ENCODE peak calls at places on chromosomes 3 and 15, in nine cellular contexts. U is GM06990, E is PC-3, I is GM23338, Y is right lobe of liver, Q is H7, Z is endodermal cell, M is right cardiac atrium, W is IMR-90. G is an unnamed sample.

GRCh38 chr15:70269331-70269911 is 171.7 kb upstream of the TLE3 start:
- DNase-seq in U (no peak), E (no peak), I (no peak), Y (no peak), Q (no peak), Z (no peak), M (no peak), W (no peak), G (no peak)

GRCh38 chr15:98955980-98956723 is 51.4 kb downstream of the PGPEP1L start:
- DNase-seq in U (no peak), E (no peak), I (no peak), Y (no peak), Q (no peak), Z (no peak), M (no peak), W (no peak), G (no peak)

GRCh38 chr3:11568503-11569155 is 75.1 kb downstream of the VGLL4 start:
- DNase-seq in U (no peak), E (peak; percentile 93), I (no peak), Y (peak; percentile 62), Q (peak; percentile 61), Z (no peak), M (peak; percentile 85), W (peak; percentile 93), G (no peak)

GRCh38 chr15:66715181-66715624 is 13.2 kb downstream of the SMAD6 start:
- DNase-seq in U (no peak), E (no peak), I (no peak), Y (no peak), Q (no peak), Z (no peak), M (no peak), W (no peak), G (no peak)

GRCh38 chr3:46408853-46409252 is 1.8 kb downstream of the CCRL2 start:
- DNase-seq in U (no peak), E (no peak), I (peak; percentile 42), Y (no peak), Q (peak; percentile 52), Z (no peak), M (no peak), W (no peak), G (no peak)

GRCh38 chr3:108011616-108012015 is 79.2 kb downstream of the CD47 start:
- DNase-seq in U (no peak), E (no peak), I (no peak), Y (no peak), Q (no peak), Z (no peak), M (no peak), W (no peak), G (peak; percentile 71)

GRCh38 chr3:119716998-119717397 is 14.2 kb downstream of the CFAP91 start:
- DNase-seq in U (no peak), E (no peak), I (no peak), Y (peak; percentile 68), Q (no peak), Z (no peak), M (no peak), W (no peak), G (no peak)

GRCh38 chr3:60160792-60161175 is 1090.5 kb downstream of the FHIT start:
- DNase-seq in U (no peak), E (no peak), I (no peak), Y (no peak), Q (no peak), Z (no peak), M (no peak), W (no peak), G (no peak)

DNA sequence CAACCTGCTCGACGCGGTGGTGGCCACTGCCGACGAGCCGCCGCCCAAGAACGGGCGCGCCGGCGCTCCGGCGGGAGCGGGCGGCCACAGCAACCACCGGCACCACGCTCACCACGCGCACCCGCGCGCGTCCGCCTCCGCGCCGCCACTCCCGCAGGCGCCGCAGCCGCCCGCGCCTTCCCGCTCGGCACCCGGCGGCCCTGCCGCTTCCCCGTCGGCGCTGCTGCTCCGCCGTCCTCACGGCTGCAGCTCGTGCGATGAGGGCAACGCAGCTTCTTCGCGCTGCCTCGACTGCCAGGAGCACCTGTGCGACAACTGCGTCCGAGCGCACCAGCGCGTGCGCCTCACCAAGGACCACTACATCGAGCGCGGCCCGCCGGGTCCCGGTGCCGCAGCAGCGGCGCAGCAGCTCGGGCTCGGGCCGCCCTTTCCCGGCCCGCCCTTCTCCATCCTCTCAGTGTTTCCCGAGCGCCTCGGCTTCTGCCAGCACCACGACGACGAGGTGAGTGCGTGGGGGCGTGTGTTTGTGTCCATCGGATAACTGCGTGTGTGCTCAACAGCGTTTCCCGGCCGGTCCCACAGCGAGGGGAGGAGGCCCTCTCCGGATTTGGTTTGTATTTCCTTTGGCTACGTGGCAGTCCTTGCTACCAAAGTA is 761 bp downstream of the TRIM71 start:
- DNase-seq in U (peak; percentile 23), E (no peak), I (no peak), Y (no peak), Q (no peak), Z (peak; percentile 60), M (no peak), W (no peak), G (no peak)
- H3K27me3 ChIP-seq in U (peaks cover 4% of the 10 kb centered on the region), E (no peaks in the 10 kb centered on the region), I (no peaks in the 10 kb centered on the region), Y (peaks cover 6% of the 10 kb centered on the region), Q (no peaks in the 10 kb centered on the region), Z (no peaks in the 10 kb centered on the region), M (no peaks in the 10 kb centered on the region), W (peaks cover 81% of the 10 kb centered on the region), G (no peaks in the 10 kb centered on the region)

GRCh38 chr3:57805263-57805662 is 49.2 kb downstream of the SLMAP start:
- DNase-seq in U (no peak), E (no peak), I (no peak), Y (no peak), Q (no peak), Z (no peak), M (no peak), W (no peak), G (no peak)

GRCh38 chr3:57797701-57798487 is 41.8 kb downstream of the SLMAP start:
- DNase-seq in U (no peak), E (no peak), I (no peak), Y (no peak), Q (no peak), Z (no peak), M (no peak), W (no peak), G (no peak)

GRCh38 chr3:57805674-57806073 is 49.6 kb downstream of the SLMAP start:
- DNase-seq in U (no peak), E (peak; percentile 97), I (peak; percentile 69), Y (no peak), Q (peak; percentile 43), Z (peak; percentile 56), M (no peak), W (peak; percentile 89), G (no peak)

GRCh38 chr3:57808961-57809608 is 53.0 kb downstream of the SLMAP start:
- DNase-seq in U (no peak), E (no peak), I (no peak), Y (no peak), Q (peak; percentile 12), Z (no peak), M (no peak), W (no peak), G (no peak)

DNA sequence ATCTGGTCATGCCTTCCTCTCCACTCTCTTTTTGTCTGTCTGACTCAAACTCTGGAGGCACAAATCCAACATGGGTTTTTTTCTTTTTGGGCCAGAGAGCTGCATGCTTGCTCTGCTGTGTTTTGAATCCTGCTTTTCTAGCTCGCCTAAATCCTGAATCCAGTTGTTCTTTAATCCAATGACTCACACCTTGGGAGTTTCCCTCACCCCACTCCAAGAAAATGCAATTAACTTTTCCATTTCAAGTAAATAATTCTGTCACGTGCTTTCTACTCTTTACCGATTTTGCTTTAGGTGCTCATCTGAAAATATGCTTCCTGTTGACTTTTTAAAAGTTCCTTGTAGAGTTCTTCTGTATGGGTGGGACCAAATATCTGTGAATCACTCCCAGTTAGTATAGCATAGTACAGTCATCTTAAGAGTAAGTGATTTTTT is 47.6 kb downstream of the SLMAP start:
- DNase-seq in U (no peak), E (peak; percentile 97), I (peak; percentile 60), Y (no peak), Q (peak; percentile 19), Z (peak; percentile 56), M (no peak), W (peak; percentile 97), G (no peak)
- H3K4me3 ChIP-seq in U (no peak overlapping the region), E (peak overlapping the region; percentile 36), I (no peak overlapping the region), Y (no peak overlapping the region), Q (no peak overlapping the region), Z (no peak overlapping the region), M (no peak overlapping the region), W (no peak overlapping the region), G (no peak overlapping the region)

GRCh38 chr15:78837131-78837530 is 25.9 kb upstream of the ADAMTS7 start:
- DNase-seq in U (no peak), E (no peak), I (no peak), Y (no peak), Q (no peak), Z (no peak), M (no peak), W (no peak), G (no peak)

GRCh38 chr15:78838480-78838879 is 27.2 kb upstream of the ADAMTS7 start:
- DNase-seq in U (no peak), E (no peak), I (no peak), Y (no peak), Q (no peak), Z (no peak), M (no peak), W (peak; percentile 22), G (no peak)

GRCh38 chr15:78836333-78836732 is 25.1 kb upstream of the ADAMTS7 start:
- DNase-seq in U (no peak), E (no peak), I (no peak), Y (no peak), Q (no peak), Z (no peak), M (no peak), W (no peak), G (no peak)

GRCh38 chr15:78840661-78841060 is 29.4 kb upstream of the ADAMTS7 start:
- DNase-seq in U (peak; percentile 48), E (no peak), I (no peak), Y (no peak), Q (no peak), Z (no peak), M (no peak), W (no peak), G (peak; percentile 71)

GRCh38 chr15:78837543-78837942 is 26.3 kb upstream of the ADAMTS7 start:
- DNase-seq in U (no peak), E (no peak), I (peak; percentile 60), Y (no peak), Q (peak; percentile 69), Z (peak; percentile 71), M (no peak), W (no peak), G (no peak)
- H3K27me3 ChIP-seq in U (no peaks in the 10 kb centered on the region), E (no peaks in the 10 kb centered on the region), I (no peaks in the 10 kb centered on the region), Y (no peaks in the 10 kb centered on the region), Q (no peaks in the 10 kb centered on the region), Z (no peaks in the 10 kb centered on the region), M (no peaks in the 10 kb centered on the region), W (peaks cover 3% of the 10 kb centered on the region), G (no peaks in the 10 kb centered on the region)

GRCh38 chr15:96345560-96346389 is 15.3 kb downstream of the NR2F2 start:
- DNase-seq in U (no peak), E (peak; percentile 38), I (peak; percentile 82), Y (peak; percentile 72), Q (peak; percentile 89), Z (peak; percentile 86), M (peak; percentile 94), W (peak; percentile 83), G (no peak)

GRCh38 chr15:96342611-96343528 is 12.4 kb downstream of the NR2F2 start:
- DNase-seq in U (no peak), E (no peak), I (peak; percentile 44), Y (no peak), Q (peak; percentile 61), Z (peak; percentile 72), M (no peak), W (no peak), G (no peak)

GRCh38 chr15:96344706-96345559 is 14.4 kb downstream of the NR2F2 start:
- DNase-seq in U (no peak), E (no peak), I (peak; percentile 48), Y (no peak), Q (peak; percentile 76), Z (peak; percentile 68), M (no peak), W (no peak), G (no peak)

GRCh38 chr15:96343529-96344072 is 13.1 kb downstream of the NR2F2 start:
- DNase-seq in U (no peak), E (no peak), I (peak; percentile 51), Y (no peak), Q (peak; percentile 76), Z (peak; percentile 76), M (peak; percentile 84), W (no peak), G (no peak)

DNA sequence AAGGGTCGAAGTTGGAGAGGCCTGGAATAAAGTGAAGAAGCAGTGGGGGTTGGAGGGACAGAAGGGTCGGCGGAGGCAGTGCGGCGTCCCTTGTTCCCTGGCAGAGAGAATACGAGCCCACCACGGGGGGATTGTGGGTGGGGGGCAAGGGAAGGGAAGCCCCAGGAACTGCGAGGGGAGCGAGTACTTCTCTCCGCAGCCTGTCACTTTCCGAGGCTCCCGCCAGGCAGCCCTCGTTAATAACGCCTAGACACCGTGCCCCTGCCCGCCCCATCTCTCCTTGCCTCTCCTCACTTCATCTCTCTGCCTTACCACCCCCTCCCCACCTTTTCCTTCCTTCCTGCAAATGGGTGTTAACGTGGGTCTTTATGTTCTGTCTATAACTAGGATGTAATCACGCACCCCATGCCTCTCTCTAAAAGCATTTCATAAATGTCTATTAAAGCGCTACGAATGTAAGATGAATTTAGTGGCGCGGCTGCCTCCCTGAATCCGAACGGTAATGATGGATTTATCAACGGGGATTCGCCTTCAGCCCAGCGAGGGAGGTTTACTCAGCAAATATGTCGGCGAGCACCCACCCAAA is 13.7 kb downstream of the NR2F2 start:
- DNase-seq in U (no peak), E (no peak), I (peak; percentile 32), Y (no peak), Q (peak; percentile 60), Z (no peak), M (no peak), W (no peak), G (no peak)
- H3K4me3 ChIP-seq in U (no peak overlapping the region), E (no peak overlapping the region), I (peak overlapping the region; percentile 76), Y (no peak overlapping the region), Q (peak overlapping the region; percentile 16), Z (peak overlapping the region; percentile 75), M (peak overlapping the region; percentile 94), W (peak overlapping the region; percentile 46), G (no peak overlapping the region)

G was measured in Karpas-422.